ENCODE peak calls at places on chromosomes 16 and 17, in seven cellular contexts. One of them, this sample, is unnamed.
A peak's percentile ranks its signal among the peaks of the same experiment; 100 is the strongest.

GRCh38 chr17:40209404-40210093 is 9.6 kb upstream of the WIPF2 start:
- DNase-seq in NCI-H187 treated with DMSO at 0.1 percent for 48 hours: no peak
- DNase-seq in AG04450: no peak
- DNase-seq in dorsolateral prefrontal cortex: no peak
- DNase-seq in amniotic stem cell: peak; percentile 10
- DNase-seq in T-helper 1 cell: no peak
- DNase-seq in activated CD4-positive, CD25-positive, alpha-beta regulatory T cell: no peak
- DNase-seq in this sample: no peak

GRCh38 chr17:45696442-45696841 is 87.7 kb upstream of the CRHR1 start:
- DNase-seq in NCI-H187 treated with DMSO at 0.1 percent for 48 hours: no peak
- DNase-seq in AG04450: no peak
- DNase-seq in dorsolateral prefrontal cortex: no peak
- DNase-seq in amniotic stem cell: no peak
- DNase-seq in T-helper 1 cell: no peak
- DNase-seq in activated CD4-positive, CD25-positive, alpha-beta regulatory T cell: no peak
- DNase-seq in this sample: no peak

GRCh38 chr16:20822451-20823128 is 16.3 kb downstream of the REXO5 start:
- DNase-seq in NCI-H187 treated with DMSO at 0.1 percent for 48 hours: no peak
- DNase-seq in AG04450: no peak
- DNase-seq in dorsolateral prefrontal cortex: no peak
- DNase-seq in amniotic stem cell: no peak
- DNase-seq in T-helper 1 cell: no peak
- DNase-seq in activated CD4-positive, CD25-positive, alpha-beta regulatory T cell: no peak
- DNase-seq in this sample: no peak

GRCh38 chr16:56576585-56577299 is 11.9 kb downstream of the MT4 start:
- DNase-seq in NCI-H187 treated with DMSO at 0.1 percent for 48 hours: peak; percentile 12
- DNase-seq in AG04450: peak; percentile 8
- DNase-seq in dorsolateral prefrontal cortex: peak; percentile 33
- DNase-seq in amniotic stem cell: peak; percentile 9
- DNase-seq in T-helper 1 cell: peak; percentile 82
- DNase-seq in activated CD4-positive, CD25-positive, alpha-beta regulatory T cell: peak; percentile 81
- DNase-seq in this sample: peak; percentile 76

GRCh38 chr16:22938647-22939046 is 124.7 kb downstream of the HS3ST2 start:
- DNase-seq in NCI-H187 treated with DMSO at 0.1 percent for 48 hours: no peak
- DNase-seq in AG04450: no peak
- DNase-seq in dorsolateral prefrontal cortex: no peak
- DNase-seq in amniotic stem cell: no peak
- DNase-seq in T-helper 1 cell: no peak
- DNase-seq in activated CD4-positive, CD25-positive, alpha-beta regulatory T cell: no peak
- DNase-seq in this sample: no peak

GRCh38 chr16:17566656-17567450 is 96.1 kb upstream of the XYLT1 start:
- DNase-seq in NCI-H187 treated with DMSO at 0.1 percent for 48 hours: no peak
- DNase-seq in AG04450: no peak
- DNase-seq in dorsolateral prefrontal cortex: no peak
- DNase-seq in amniotic stem cell: no peak
- DNase-seq in T-helper 1 cell: no peak
- DNase-seq in activated CD4-positive, CD25-positive, alpha-beta regulatory T cell: no peak
- DNase-seq in this sample: no peak

GRCh38 chr17:27559996-27560481 is 70.9 kb upstream of the LGALS9 start:
- DNase-seq in NCI-H187 treated with DMSO at 0.1 percent for 48 hours: no peak
- DNase-seq in AG04450: peak; percentile 75
- DNase-seq in dorsolateral prefrontal cortex: no peak
- DNase-seq in amniotic stem cell: peak; percentile 74
- DNase-seq in T-helper 1 cell: no peak
- DNase-seq in activated CD4-positive, CD25-positive, alpha-beta regulatory T cell: no peak
- DNase-seq in this sample: peak; percentile 11

GRCh38 chr17:42865638-42866094 is 14.7 kb downstream of the AOC3 start:
- DNase-seq in NCI-H187 treated with DMSO at 0.1 percent for 48 hours: no peak
- DNase-seq in AG04450: no peak
- DNase-seq in dorsolateral prefrontal cortex: no peak
- DNase-seq in amniotic stem cell: no peak
- DNase-seq in T-helper 1 cell: no peak
- DNase-seq in activated CD4-positive, CD25-positive, alpha-beta regulatory T cell: no peak
- DNase-seq in this sample: no peak

GRCh38 chr17:14204546-14204945 is 32.1 kb downstream of the CDRT15 start:
- DNase-seq in NCI-H187 treated with DMSO at 0.1 percent for 48 hours: no peak
- DNase-seq in AG04450: no peak
- DNase-seq in dorsolateral prefrontal cortex: no peak
- DNase-seq in amniotic stem cell: no peak
- DNase-seq in T-helper 1 cell: no peak
- DNase-seq in activated CD4-positive, CD25-positive, alpha-beta regulatory T cell: no peak
- DNase-seq in this sample: no peak

GRCh38 chr17:12415031-12415430 is 250.7 kb upstream of the MYOCD start:
- DNase-seq in NCI-H187 treated with DMSO at 0.1 percent for 48 hours: no peak
- DNase-seq in AG04450: peak; percentile 62
- DNase-seq in dorsolateral prefrontal cortex: no peak
- DNase-seq in amniotic stem cell: peak; percentile 67
- DNase-seq in T-helper 1 cell: no peak
- DNase-seq in activated CD4-positive, CD25-positive, alpha-beta regulatory T cell: no peak
- DNase-seq in this sample: no peak

GRCh38 chr17:70535986-70536385 is 366.7 kb downstream of the KCNJ2 start:
- DNase-seq in NCI-H187 treated with DMSO at 0.1 percent for 48 hours: no peak
- DNase-seq in AG04450: no peak
- DNase-seq in dorsolateral prefrontal cortex: no peak
- DNase-seq in amniotic stem cell: no peak
- DNase-seq in T-helper 1 cell: no peak
- DNase-seq in activated CD4-positive, CD25-positive, alpha-beta regulatory T cell: no peak
- DNase-seq in this sample: no peak

GRCh38 chr16:345686-346231 is 6.8 kb downstream of the AXIN1 start:
- DNase-seq in NCI-H187 treated with DMSO at 0.1 percent for 48 hours: no peak
- DNase-seq in AG04450: no peak
- DNase-seq in dorsolateral prefrontal cortex: no peak
- DNase-seq in amniotic stem cell: no peak
- DNase-seq in T-helper 1 cell: no peak
- DNase-seq in activated CD4-positive, CD25-positive, alpha-beta regulatory T cell: no peak
- DNase-seq in this sample: no peak

GRCh38 chr17:35238817-35239216 is 4.1 kb upstream of the SLFN5 start:
- DNase-seq in NCI-H187 treated with DMSO at 0.1 percent for 48 hours: no peak
- DNase-seq in AG04450: no peak
- DNase-seq in dorsolateral prefrontal cortex: no peak
- DNase-seq in amniotic stem cell: no peak
- DNase-seq in T-helper 1 cell: no peak
- DNase-seq in activated CD4-positive, CD25-positive, alpha-beta regulatory T cell: no peak
- DNase-seq in this sample: no peak

GRCh38 chr17:72267601-72268000 is 146.8 kb downstream of the SOX9 start:
- DNase-seq in NCI-H187 treated with DMSO at 0.1 percent for 48 hours: no peak
- DNase-seq in AG04450: no peak
- DNase-seq in dorsolateral prefrontal cortex: no peak
- DNase-seq in amniotic stem cell: no peak
- DNase-seq in T-helper 1 cell: no peak
- DNase-seq in activated CD4-positive, CD25-positive, alpha-beta regulatory T cell: no peak
- DNase-seq in this sample: no peak

GRCh38 chr16:27401768-27402568 is at the start of gene IL21R:
- DNase-seq in NCI-H187 treated with DMSO at 0.1 percent for 48 hours: no peak
- DNase-seq in AG04450: no peak
- DNase-seq in dorsolateral prefrontal cortex: no peak
- DNase-seq in amniotic stem cell: no peak
- DNase-seq in T-helper 1 cell: peak; percentile 80
- DNase-seq in activated CD4-positive, CD25-positive, alpha-beta regulatory T cell: peak; percentile 55
- DNase-seq in this sample: no peak

GRCh38 chr16:67760831-67761230 is 41.7 kb upstream of the GFOD2 start:
- DNase-seq in NCI-H187 treated with DMSO at 0.1 percent for 48 hours: no peak
- DNase-seq in AG04450: no peak
- DNase-seq in dorsolateral prefrontal cortex: no peak
- DNase-seq in amniotic stem cell: no peak
- DNase-seq in T-helper 1 cell: no peak
- DNase-seq in activated CD4-positive, CD25-positive, alpha-beta regulatory T cell: no peak
- DNase-seq in this sample: no peak

GRCh38 chr17:57379237-57380054 is 123.1 kb downstream of the MSI2 start:
- DNase-seq in NCI-H187 treated with DMSO at 0.1 percent for 48 hours: no peak
- DNase-seq in AG04450: no peak
- DNase-seq in dorsolateral prefrontal cortex: no peak
- DNase-seq in amniotic stem cell: no peak
- DNase-seq in T-helper 1 cell: no peak
- DNase-seq in activated CD4-positive, CD25-positive, alpha-beta regulatory T cell: no peak
- DNase-seq in this sample: no peak

GRCh38 chr17:68763551-68763950 is 162.4 kb upstream of the FAM20A start:
- DNase-seq in NCI-H187 treated with DMSO at 0.1 percent for 48 hours: no peak
- DNase-seq in AG04450: no peak
- DNase-seq in dorsolateral prefrontal cortex: no peak
- DNase-seq in amniotic stem cell: no peak
- DNase-seq in T-helper 1 cell: no peak
- DNase-seq in activated CD4-positive, CD25-positive, alpha-beta regulatory T cell: no peak
- DNase-seq in this sample: no peak

This sample was measured in NCI-H774.